ENCODE peak calls at places on chromosome 10, in nine cellular contexts. L is pancreas; T is GM12878; G is breast epithelium; V is Panc1; A is sigmoid colon; R is CD8-positive, alpha-beta T cell; O is cardiac fibroblast; M is OCI-LY7. D is an unnamed sample.

GRCh38 chr10:8919291-8919690 is 864.8 kb downstream of the GATA3 start:
- DNase-seq in L (no peak), T (no peak), G (no peak), V (no peak), A (no peak), R (no peak), O (no peak), M (no peak), D (no peak)

GRCh38 chr10:53010362-53010907 is 237.9 kb upstream of the MBL2 start:
- DNase-seq in L (no peak), T (no peak), G (no peak), V (no peak), A (no peak), R (no peak), O (no peak), M (no peak), D (no peak)

GRCh38 chr10:50619882-50620281 is 3.9 kb downstream of the SGMS1 start:
- DNase-seq in L (no peak), T (no peak), G (no peak), V (no peak), A (no peak), R (no peak), O (no peak), M (no peak), D (no peak)

GRCh38 chr10:61197022-61197421 is 253.0 kb upstream of the RHOBTB1 start:
- DNase-seq in L (no peak), T (no peak), G (no peak), V (no peak), A (no peak), R (no peak), O (no peak), M (no peak), D (no peak)

GRCh38 chr10:7558036-7558435 is 108.7 kb downstream of the ITIH5 start:
- DNase-seq in L (no peak), T (no peak), G (no peak), V (no peak), A (no peak), R (no peak), O (no peak), M (no peak), D (no peak)

GRCh38 chr10:84196083-84196482 is 1.7 kb downstream of the CDHR1 start:
- DNase-seq in L (no peak), T (no peak), G (no peak), V (no peak), A (peak), R (no peak), O (no peak), M (no peak), D (no peak)

GRCh38 chr10:18658301-18658991 is 785 bp upstream of the ARL5B start:
- DNase-seq in L (peak), T (peak), G (no peak), V (no peak), A (no peak), R (no peak), O (peak), M (peak), D (no peak)

GRCh38 chr10:73577788-73578187 is 13.4 kb downstream of the USP54 start:
- DNase-seq in L (peak), T (no peak), G (peak), V (no peak), A (peak), R (no peak), O (peak), M (no peak), D (peak)

GRCh38 chr10:99124376-99124775 is 111.3 kb downstream of the HPSE2 start:
- DNase-seq in L (no peak), T (no peak), G (no peak), V (no peak), A (no peak), R (no peak), O (no peak), M (no peak), D (no peak)

GRCh38 chr10:25766213-25766612 is 167.8 kb upstream of the MYO3A start:
- DNase-seq in L (no peak), T (no peak), G (no peak), V (no peak), A (no peak), R (no peak), O (no peak), M (no peak), D (no peak)

GRCh38 chr10:20281579-20281978 is 465.3 kb downstream of the PLXDC2 start:
- DNase-seq in L (no peak), T (no peak), G (no peak), V (no peak), A (no peak), R (no peak), O (no peak), M (no peak), D (no peak)

GRCh38 chr10:133180915-133181639 is 21.1 kb downstream of the KNDC1 start:
- DNase-seq in L (no peak), T (no peak), G (no peak), V (no peak), A (no peak), R (no peak), O (no peak), M (no peak), D (no peak)

GRCh38 chr10:48251525-48252353 is 22.8 kb downstream of the FRMPD2 start:
- DNase-seq in L (no peak), T (no peak), G (no peak), V (no peak), A (peak), R (no peak), O (no peak), M (no peak), D (no peak)

GRCh38 chr10:52280051-52280450 is 34.0 kb upstream of the DKK1 start:
- DNase-seq in L (no peak), T (no peak), G (no peak), V (no peak), A (no peak), R (no peak), O (peak), M (no peak), D (no peak)

GRCh38 chr10:117188399-117188798 is 8.9 kb upstream of the KCNK18 start:
- DNase-seq in L (no peak), T (no peak), G (no peak), V (no peak), A (peak), R (no peak), O (no peak), M (no peak), D (no peak)

GRCh38 chr10:126387931-126388911 is at the start of gene ADAM12:
- DNase-seq in L (no peak), T (no peak), G (no peak), V (no peak), A (peak), R (no peak), O (peak), M (no peak), D (no peak)

GRCh38 chr10:132929953-132930640 is 12.3 kb downstream of the CFAP46 start:
- DNase-seq in L (no peak), T (peak), G (no peak), V (no peak), A (no peak), R (no peak), O (no peak), M (no peak), D (no peak)

GRCh38 chr10:35940067-35940989 is 298.2 kb upstream of the FZD8 start:
- DNase-seq in L (no peak), T (no peak), G (no peak), V (no peak), A (no peak), R (no peak), O (peak), M (no peak), D (no peak)

GRCh38 chr10:70542565-70542938 is 60.0 kb downstream of the PRF1 start:
- DNase-seq in L (no peak), T (no peak), G (no peak), V (no peak), A (no peak), R (no peak), O (peak), M (no peak), D (no peak)

GRCh38 chr10:12594448-12594944 is 245.1 kb downstream of the CAMK1D start:
- DNase-seq in L (no peak), T (no peak), G (no peak), V (no peak), A (no peak), R (peak), O (no peak), M (no peak), D (no peak)

GRCh38 chr10:11336703-11337102 is 274.7 kb downstream of the USP6NL start:
- DNase-seq in L (no peak), T (no peak), G (no peak), V (no peak), A (no peak), R (no peak), O (no peak), M (no peak), D (no peak)

GRCh38 chr10:132516771-132517725 is 20.5 kb upstream of the INPP5A start:
- DNase-seq in L (peak), T (no peak), G (peak), V (peak), A (peak), R (no peak), O (peak), M (no peak), D (peak)

GRCh38 chr10:60910543-60910942 is 33.4 kb downstream of the RHOBTB1 start:
- DNase-seq in L (peak), T (no peak), G (no peak), V (no peak), A (no peak), R (no peak), O (no peak), M (peak), D (no peak)

GRCh38 chr10:6504296-6504695 is 75.8 kb downstream of the PRKCQ start:
- DNase-seq in L (no peak), T (no peak), G (no peak), V (no peak), A (no peak), R (no peak), O (no peak), M (no peak), D (no peak)

GRCh38 chr10:86170255-86171153 is 196.1 kb downstream of the GRID1 start:
- DNase-seq in L (no peak), T (peak), G (peak), V (no peak), A (peak), R (no peak), O (no peak), M (peak), D (no peak)

GRCh38 chr10:91883549-91884542 is 25.4 kb downstream of the FGFBP3 start:
- DNase-seq in L (peak), T (no peak), G (peak), V (no peak), A (no peak), R (no peak), O (peak), M (no peak), D (peak)

GRCh38 chr10:98318861-98319260 is 50.9 kb upstream of the LOXL4 start:
- DNase-seq in L (no peak), T (no peak), G (no peak), V (no peak), A (no peak), R (no peak), O (no peak), M (no peak), D (no peak)

GRCh38 chr10:1045415-1045814 is 3.5 kb downstream of the IDI1 start:
- DNase-seq in L (no peak), T (no peak), G (no peak), V (no peak), A (no peak), R (no peak), O (no peak), M (no peak), D (no peak)
- H3K4me3 ChIP-seq in L (no peak), T (peak), G (no peak), V (no peak), A (no peak), R (no peak), O (peak), M (peak), D (no peak)

GRCh38 chr10:100334762-100335161 is 4.7 kb upstream of the PKD2L1 start:
- DNase-seq in L (no peak), T (no peak), G (no peak), V (no peak), A (no peak), R (no peak), O (no peak), M (no peak), D (no peak)

GRCh38 chr10:100341953-100342626 is 4.9 kb upstream of the SCD start:
- DNase-seq in L (peak), T (no peak), G (no peak), V (no peak), A (no peak), R (peak), O (peak), M (peak), D (no peak)

GRCh38 chr10:100340948-100341847 is 5.8 kb upstream of the SCD start:
- DNase-seq in L (no peak), T (no peak), G (no peak), V (no peak), A (peak), R (no peak), O (peak), M (no peak), D (no peak)

GRCh38 chr10:100339236-100339635 is 7.8 kb upstream of the SCD start:
- DNase-seq in L (no peak), T (peak), G (no peak), V (no peak), A (no peak), R (no peak), O (no peak), M (peak), D (no peak)

DNA sequence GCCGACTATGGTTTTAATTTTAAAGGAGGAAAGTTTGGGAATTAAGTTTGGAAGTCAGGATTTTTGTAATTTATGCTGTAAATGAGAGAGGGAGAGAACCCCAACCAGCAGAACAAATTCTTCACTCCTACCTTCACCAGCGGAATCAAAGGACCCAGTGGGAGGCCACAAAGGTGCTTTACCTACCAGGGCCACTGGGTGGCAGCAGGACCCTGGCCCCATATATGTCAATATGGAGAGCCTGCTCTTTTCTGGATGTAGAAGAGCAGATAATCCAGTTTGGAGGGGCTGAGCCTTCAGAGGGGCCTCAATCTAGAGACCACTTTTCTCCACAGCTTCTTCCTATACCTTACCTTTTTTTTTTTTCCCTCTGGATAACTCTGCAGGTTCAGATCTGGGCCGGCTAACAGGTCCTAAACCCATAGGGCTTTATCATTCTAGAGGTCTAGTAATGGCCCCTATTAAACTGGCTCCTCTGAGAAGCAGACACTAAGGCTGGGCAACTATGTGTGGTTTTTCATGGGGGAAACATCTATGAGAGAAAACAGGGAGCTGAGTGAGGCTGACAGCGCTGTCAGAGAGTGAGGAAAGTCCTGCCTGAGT is 8.5 kb upstream of the SCD start:
- DNase-seq in L (peak), T (no peak), G (peak), V (no peak), A (peak), R (peak), O (peak), M (peak), D (peak)
- TF ChIP-seq CTCF in L (peak), T (peak), G (peak), V (peak), A (peak), R (peak), O (peak), M (peak), D (peak)

GRCh38 chr10:536371-536925 is 153.0 kb downstream of the DIP2C start:
- DNase-seq in L (no peak), T (no peak), G (no peak), V (no peak), A (peak), R (no peak), O (peak), M (no peak), D (no peak)

GRCh38 chr10:533611-534566 is 155.6 kb downstream of the DIP2C start:
- DNase-seq in L (no peak), T (no peak), G (no peak), V (no peak), A (peak), R (no peak), O (no peak), M (no peak), D (no peak)

GRCh38 chr10:535051-535450 is 154.4 kb downstream of the DIP2C start:
- DNase-seq in L (no peak), T (no peak), G (no peak), V (no peak), A (peak), R (no peak), O (no peak), M (no peak), D (no peak)

GRCh38 chr10:536935-537334 is 152.5 kb downstream of the DIP2C start:
- DNase-seq in L (no peak), T (no peak), G (no peak), V (no peak), A (peak), R (no peak), O (no peak), M (no peak), D (no peak)

GRCh38 chr10:535953-536352 is 153.5 kb downstream of the DIP2C start:
- DNase-seq in L (no peak), T (no peak), G (no peak), V (no peak), A (peak), R (no peak), O (no peak), M (no peak), D (no peak)
- H3K4me3 ChIP-seq in L (no peak), T (no peak), G (no peak), V (no peak), A (no peak), R (no peak), O (no peak), M (no peak), D (no peak)

GRCh38 chr10:104648421-104648820 is 7.3 kb downstream of the SORCS3 start:
- DNase-seq in L (no peak), T (no peak), G (no peak), V (no peak), A (no peak), R (no peak), O (no peak), M (no peak), D (no peak)

GRCh38 chr10:104650072-104650471 is 9.0 kb downstream of the SORCS3 start:
- DNase-seq in L (no peak), T (no peak), G (no peak), V (no peak), A (no peak), R (no peak), O (no peak), M (no peak), D (no peak)
- TF ChIP-seq CTCF in L (no peak), T (peak), G (no peak), V (peak), A (no peak), R (no peak), O (no peak), M (peak), D (no peak)

DNA sequence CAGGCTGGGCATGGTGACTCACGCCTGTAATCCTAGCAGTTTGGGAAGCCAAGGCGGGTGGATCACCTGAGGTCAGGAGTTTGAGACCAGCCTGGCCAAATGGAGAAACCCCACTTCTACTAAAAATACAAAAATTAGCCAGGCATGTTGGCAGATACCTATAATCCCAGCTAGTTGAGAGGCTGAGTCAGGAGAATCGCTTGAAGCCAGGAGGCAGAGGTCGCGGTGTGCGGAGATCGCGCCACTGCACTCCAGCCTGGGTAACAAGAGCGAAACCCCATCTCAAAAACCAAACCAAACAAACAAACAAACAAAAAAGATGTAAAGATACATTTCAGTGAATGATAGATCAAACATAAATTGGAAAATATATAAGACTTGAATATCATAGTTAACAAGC is 105.9 kb downstream of the PLPP4 start:
- DNase-seq in L (no peak), T (no peak), G (no peak), V (no peak), A (no peak), R (no peak), O (no peak), M (no peak), D (no peak)
- H3K4me3 ChIP-seq in L (no peak), T (no peak), G (no peak), V (no peak), A (no peak), R (no peak), O (no peak), M (no peak), D (no peak)

GRCh38 chr10:96718304-96718990 is 1.9 kb downstream of the PIK3AP1 start:
- DNase-seq in L (no peak), T (no peak), G (no peak), V (no peak), A (no peak), R (no peak), O (no peak), M (peak), D (no peak)

GRCh38 chr10:96719850-96720421 is 378 bp downstream of the PIK3AP1 start:
- DNase-seq in L (peak), T (no peak), G (no peak), V (no peak), A (peak), R (peak), O (no peak), M (peak), D (no peak)

GRCh38 chr10:96721207-96721572 is 876 bp upstream of the PIK3AP1 start:
- DNase-seq in L (no peak), T (no peak), G (no peak), V (no peak), A (no peak), R (no peak), O (no peak), M (no peak), D (no peak)

GRCh38 chr10:96720422-96721206 is at the start of gene PIK3AP1:
- DNase-seq in L (peak), T (no peak), G (no peak), V (no peak), A (peak), R (peak), O (no peak), M (peak), D (peak)

GRCh38 chr10:96719205-96719604 is 1.1 kb downstream of the PIK3AP1 start:
- DNase-seq in L (no peak), T (no peak), G (no peak), V (no peak), A (no peak), R (no peak), O (no peak), M (peak), D (no peak)
- TF ChIP-seq CTCF in L (no peak), T (peak), G (no peak), V (no peak), A (no peak), R (no peak), O (no peak), M (peak), D (no peak)

GRCh38 chr10:101830322-101831168 is 12.3 kb upstream of the OGA start:
- DNase-seq in L (peak), T (peak), G (peak), V (no peak), A (peak), R (peak), O (peak), M (peak), D (peak)

GRCh38 chr10:101829561-101830315 is 11.5 kb upstream of the OGA start:
- DNase-seq in L (peak), T (no peak), G (peak), V (no peak), A (peak), R (peak), O (no peak), M (peak), D (no peak)

GRCh38 chr10:101833466-101833865 is 10.1 kb downstream of the KCNIP2 start:
- DNase-seq in L (no peak), T (no peak), G (no peak), V (no peak), A (no peak), R (no peak), O (no peak), M (no peak), D (no peak)

GRCh38 chr10:101828734-101829551 is 10.7 kb upstream of the OGA start:
- DNase-seq in L (peak), T (no peak), G (no peak), V (no peak), A (peak), R (no peak), O (no peak), M (no peak), D (peak)

GRCh38 chr10:101831169-101831811 is 12.3 kb downstream of the KCNIP2 start:
- DNase-seq in L (no peak), T (no peak), G (no peak), V (no peak), A (no peak), R (no peak), O (no peak), M (no peak), D (no peak)
- H3K4me3 ChIP-seq in L (peak), T (peak), G (peak), V (peak), A (peak), R (peak), O (peak), M (peak), D (peak)